ENCODE peak calls at places on chromosomes 11 and 22, in four cellular contexts. One of them, this sample, is unnamed.

GRCh38 chr11:13110929-13111812 is 102.1 kb downstream of the RASSF10 start:
- DNase-seq in tibial nerve: no peak
- DNase-seq in naive thymus-derived CD4-positive, alpha-beta T cell: no peak
- DNase-seq in CD8-positive, alpha-beta T cell: no peak
- DNase-seq in this sample: no peak

GRCh38 chr11:102155676-102156075 is 45.4 kb downstream of the YAP1 start:
- DNase-seq in tibial nerve: no peak
- DNase-seq in CD8-positive, alpha-beta T cell: no peak
- DNase-seq in naive thymus-derived CD4-positive, alpha-beta T cell: no peak
- DNase-seq in this sample: no peak

GRCh38 chr22:38987171-38987895 is 5.2 kb downstream of the APOBEC3B start:
- DNase-seq in CD8-positive, alpha-beta T cell: no peak
- DNase-seq in tibial nerve: no peak
- DNase-seq in naive thymus-derived CD4-positive, alpha-beta T cell: no peak
- DNase-seq in this sample: no peak

GRCh38 chr22:23261900-23262450 is 81.7 kb downstream of the BCR start:
- DNase-seq in CD8-positive, alpha-beta T cell: no peak
- DNase-seq in tibial nerve: no peak
- DNase-seq in naive thymus-derived CD4-positive, alpha-beta T cell: no peak
- DNase-seq in this sample: no peak

GRCh38 chr11:121540627-121541026 is 87.9 kb upstream of the SORL1-AS1 start:
- DNase-seq in CD8-positive, alpha-beta T cell: no peak
- DNase-seq in naive thymus-derived CD4-positive, alpha-beta T cell: no peak
- DNase-seq in tibial nerve: no peak
- DNase-seq in this sample: no peak

GRCh38 chr11:8006349-8006977 is 19.3 kb downstream of the EIF3F start:
- DNase-seq in tibial nerve: no peak
- DNase-seq in naive thymus-derived CD4-positive, alpha-beta T cell: no peak
- DNase-seq in CD8-positive, alpha-beta T cell: peak
- DNase-seq in this sample: peak

GRCh38 chr11:35518766-35519165 is 6.7 kb downstream of the PAMR1 start:
- DNase-seq in naive thymus-derived CD4-positive, alpha-beta T cell: no peak
- DNase-seq in CD8-positive, alpha-beta T cell: no peak
- DNase-seq in tibial nerve: no peak
- DNase-seq in this sample: no peak

GRCh38 chr11:67542971-67543370 is 19.7 kb upstream of the CABP2 start:
- DNase-seq in naive thymus-derived CD4-positive, alpha-beta T cell: no peak
- DNase-seq in tibial nerve: no peak
- DNase-seq in CD8-positive, alpha-beta T cell: no peak
- DNase-seq in this sample: no peak

GRCh38 chr11:32382339-32383049 is 52.8 kb downstream of the WT1 start:
- DNase-seq in naive thymus-derived CD4-positive, alpha-beta T cell: no peak
- DNase-seq in tibial nerve: no peak
- DNase-seq in CD8-positive, alpha-beta T cell: no peak
- DNase-seq in this sample: no peak

GRCh38 chr11:77660947-77661346 is 23.4 kb upstream of the CLNS1A start:
- DNase-seq in naive thymus-derived CD4-positive, alpha-beta T cell: no peak
- DNase-seq in tibial nerve: no peak
- DNase-seq in CD8-positive, alpha-beta T cell: no peak
- DNase-seq in this sample: no peak

GRCh38 chr11:23976369-23976768 is 520.5 kb upstream of the LUZP2 start:
- DNase-seq in tibial nerve: no peak
- DNase-seq in naive thymus-derived CD4-positive, alpha-beta T cell: no peak
- DNase-seq in CD8-positive, alpha-beta T cell: no peak
- DNase-seq in this sample: no peak

DNA sequence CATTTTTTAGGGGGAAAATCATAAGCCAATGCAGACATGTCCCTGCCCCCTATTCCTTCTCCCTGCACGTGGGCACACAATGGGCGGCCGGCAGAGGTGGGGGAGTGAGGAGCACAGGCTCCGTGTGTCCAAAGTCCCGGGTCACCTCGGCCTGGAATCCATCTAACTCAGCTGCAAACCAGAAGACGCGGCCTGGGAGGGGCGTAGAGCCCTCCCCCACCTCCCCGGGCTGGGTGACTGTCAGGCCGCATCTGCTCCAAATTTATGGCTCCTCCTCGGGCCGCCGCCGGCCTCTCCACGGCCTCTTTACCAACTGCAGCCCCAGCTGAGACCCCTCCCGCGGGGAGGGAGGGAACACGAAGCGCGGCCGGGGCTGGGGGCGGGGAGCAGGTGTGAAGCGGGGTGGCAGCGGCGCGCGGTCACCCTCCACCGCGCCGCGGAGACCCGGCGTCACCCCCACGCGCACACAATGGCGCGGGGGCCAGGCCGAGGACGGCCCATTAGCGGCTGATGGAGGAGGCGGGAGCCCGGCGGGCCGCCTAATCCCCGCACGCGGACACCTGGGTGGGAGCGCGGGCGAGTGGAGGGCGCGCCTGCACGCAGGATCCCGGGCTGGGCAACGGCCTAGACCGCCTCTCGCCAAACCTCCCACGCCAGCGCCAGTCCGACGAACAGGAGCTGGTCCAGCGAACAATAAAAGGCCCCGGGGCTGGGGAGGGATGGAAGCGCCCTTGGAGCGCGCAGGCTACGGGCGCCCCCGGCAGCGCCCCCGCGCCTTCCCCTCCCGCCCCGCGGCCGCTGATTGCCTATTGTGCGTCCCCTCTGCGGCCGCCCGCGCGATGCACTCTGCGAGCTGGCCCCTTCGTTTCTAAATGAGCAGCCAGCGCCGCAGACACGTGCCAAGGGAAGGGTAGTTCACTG is 25.9 kb upstream of the ROBO3 start:
- DNase-seq in naive thymus-derived CD4-positive, alpha-beta T cell: no peak
- DNase-seq in CD8-positive, alpha-beta T cell: no peak
- DNase-seq in tibial nerve: no peak
- DNase-seq in this sample: peak
- H3K4me3 ChIP-seq in naive thymus-derived CD4-positive, alpha-beta T cell: no peak
- H3K4me3 ChIP-seq in CD8-positive, alpha-beta T cell: no peak
- H3K4me3 ChIP-seq in tibial nerve: peak
- H3K4me3 ChIP-seq in this sample: peak

DNA sequence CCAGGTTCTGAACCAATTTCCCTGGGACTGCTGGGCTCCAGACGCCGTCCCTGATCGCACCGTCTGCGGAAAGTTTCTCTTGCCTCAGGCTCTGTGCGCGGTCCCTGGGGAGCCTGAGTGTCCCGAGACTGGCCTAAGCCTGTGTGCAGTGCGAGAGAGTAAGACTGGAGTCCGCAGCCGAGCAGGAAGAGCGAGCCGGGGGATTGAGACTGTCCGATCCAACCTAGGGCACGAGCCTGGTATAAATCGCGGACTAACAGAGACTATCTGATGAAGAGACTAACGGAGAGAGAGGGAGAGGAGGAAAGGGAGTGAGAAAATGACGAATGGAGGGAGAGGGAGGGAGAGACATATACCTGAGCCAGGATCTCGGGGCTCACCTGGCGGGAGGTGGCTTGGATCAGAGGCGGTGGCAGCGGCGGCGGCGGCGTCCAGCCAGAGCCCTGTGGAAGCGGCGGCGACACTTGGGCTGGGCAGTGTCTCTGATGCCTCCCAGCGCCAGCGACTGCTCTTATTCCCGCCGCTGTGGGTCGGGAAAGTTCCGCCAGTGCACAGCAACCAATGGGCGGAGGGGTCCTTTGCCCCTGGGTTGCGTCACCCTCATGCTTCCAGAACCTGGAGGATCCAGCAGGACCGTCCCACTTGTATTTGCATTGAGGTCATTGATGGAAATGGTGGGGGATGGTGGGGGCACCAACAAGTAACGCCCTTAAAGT is at the start of gene CALCA:
- DNase-seq in naive thymus-derived CD4-positive, alpha-beta T cell: no peak
- DNase-seq in CD8-positive, alpha-beta T cell: no peak
- DNase-seq in tibial nerve: no peak
- DNase-seq in this sample: peak
- H3K4me3 ChIP-seq in naive thymus-derived CD4-positive, alpha-beta T cell: peak
- H3K4me3 ChIP-seq in CD8-positive, alpha-beta T cell: peak
- H3K4me3 ChIP-seq in tibial nerve: no peak
- H3K4me3 ChIP-seq in this sample: peak

GRCh38 chr22:21939392-21940319 is 13.0 kb downstream of the PPM1F start:
- DNase-seq in naive thymus-derived CD4-positive, alpha-beta T cell: no peak
- DNase-seq in CD8-positive, alpha-beta T cell: no peak
- DNase-seq in tibial nerve: no peak
- DNase-seq in this sample: peak

GRCh38 chr22:21937041-21937820 is 15.4 kb downstream of the PPM1F start:
- DNase-seq in tibial nerve: no peak
- DNase-seq in CD8-positive, alpha-beta T cell: no peak
- DNase-seq in naive thymus-derived CD4-positive, alpha-beta T cell: no peak
- DNase-seq in this sample: peak

GRCh38 chr22:21937821-21938070 is 14.9 kb downstream of the PPM1F start:
- DNase-seq in CD8-positive, alpha-beta T cell: no peak
- DNase-seq in naive thymus-derived CD4-positive, alpha-beta T cell: no peak
- DNase-seq in tibial nerve: no peak
- DNase-seq in this sample: no peak

GRCh38 chr22:21938906-21939305 is 13.7 kb downstream of the PPM1F start:
- DNase-seq in tibial nerve: no peak
- DNase-seq in naive thymus-derived CD4-positive, alpha-beta T cell: no peak
- DNase-seq in CD8-positive, alpha-beta T cell: no peak
- DNase-seq in this sample: no peak

GRCh38 chr22:21938071-21938822 is 14.4 kb downstream of the PPM1F start:
- DNase-seq in naive thymus-derived CD4-positive, alpha-beta T cell: peak
- DNase-seq in CD8-positive, alpha-beta T cell: peak
- DNase-seq in tibial nerve: peak
- DNase-seq in this sample: peak
- H3K4me3 ChIP-seq in naive thymus-derived CD4-positive, alpha-beta T cell: peak
- H3K4me3 ChIP-seq in CD8-positive, alpha-beta T cell: peak
- H3K4me3 ChIP-seq in tibial nerve: peak
- H3K4me3 ChIP-seq in this sample: peak

GRCh38 chr11:94768602-94769511 is 701 bp downstream of the AMOTL1 start:
- DNase-seq in CD8-positive, alpha-beta T cell: no peak
- DNase-seq in tibial nerve: peak
- DNase-seq in naive thymus-derived CD4-positive, alpha-beta T cell: no peak
- DNase-seq in this sample: peak

GRCh38 chr11:94771951-94772350 is 3.8 kb downstream of the AMOTL1 start:
- DNase-seq in CD8-positive, alpha-beta T cell: no peak
- DNase-seq in naive thymus-derived CD4-positive, alpha-beta T cell: no peak
- DNase-seq in tibial nerve: no peak
- DNase-seq in this sample: no peak

GRCh38 chr11:94771390-94771789 is 3.2 kb downstream of the AMOTL1 start:
- DNase-seq in tibial nerve: no peak
- DNase-seq in CD8-positive, alpha-beta T cell: no peak
- DNase-seq in naive thymus-derived CD4-positive, alpha-beta T cell: no peak
- DNase-seq in this sample: peak

GRCh38 chr11:94769897-94770296 is 1.7 kb downstream of the AMOTL1 start:
- DNase-seq in CD8-positive, alpha-beta T cell: no peak
- DNase-seq in naive thymus-derived CD4-positive, alpha-beta T cell: no peak
- DNase-seq in tibial nerve: no peak
- DNase-seq in this sample: peak

GRCh38 chr11:94770563-94771120 is 2.5 kb downstream of the AMOTL1 start:
- DNase-seq in naive thymus-derived CD4-positive, alpha-beta T cell: no peak
- DNase-seq in tibial nerve: no peak
- DNase-seq in CD8-positive, alpha-beta T cell: no peak
- DNase-seq in this sample: no peak
- H3K4me3 ChIP-seq in naive thymus-derived CD4-positive, alpha-beta T cell: no peak
- H3K4me3 ChIP-seq in tibial nerve: peak
- H3K4me3 ChIP-seq in CD8-positive, alpha-beta T cell: no peak
- H3K4me3 ChIP-seq in this sample: peak

GRCh38 chr11:66011785-66012303 is at the start of gene CST6:
- DNase-seq in naive thymus-derived CD4-positive, alpha-beta T cell: no peak
- DNase-seq in CD8-positive, alpha-beta T cell: no peak
- DNase-seq in tibial nerve: no peak
- DNase-seq in this sample: no peak

GRCh38 chr11:66012371-66012945 is 650 bp downstream of the CST6 start:
- DNase-seq in tibial nerve: no peak
- DNase-seq in naive thymus-derived CD4-positive, alpha-beta T cell: no peak
- DNase-seq in CD8-positive, alpha-beta T cell: no peak
- DNase-seq in this sample: no peak

GRCh38 chr11:66013762-66014100 is 1.9 kb downstream of the CST6 start:
- DNase-seq in CD8-positive, alpha-beta T cell: no peak
- DNase-seq in naive thymus-derived CD4-positive, alpha-beta T cell: no peak
- DNase-seq in tibial nerve: no peak
- DNase-seq in this sample: no peak

GRCh38 chr11:66012946-66013761 is 1.3 kb downstream of the CST6 start:
- DNase-seq in CD8-positive, alpha-beta T cell: no peak
- DNase-seq in tibial nerve: no peak
- DNase-seq in naive thymus-derived CD4-positive, alpha-beta T cell: no peak
- DNase-seq in this sample: peak

GRCh38 chr11:66011239-66011784 is 496 bp upstream of the CST6 start:
- DNase-seq in naive thymus-derived CD4-positive, alpha-beta T cell: no peak
- DNase-seq in tibial nerve: no peak
- DNase-seq in CD8-positive, alpha-beta T cell: no peak
- DNase-seq in this sample: peak
- H3K4me3 ChIP-seq in naive thymus-derived CD4-positive, alpha-beta T cell: no peak
- H3K4me3 ChIP-seq in tibial nerve: no peak
- H3K4me3 ChIP-seq in CD8-positive, alpha-beta T cell: no peak
- H3K4me3 ChIP-seq in this sample: peak

DNA sequence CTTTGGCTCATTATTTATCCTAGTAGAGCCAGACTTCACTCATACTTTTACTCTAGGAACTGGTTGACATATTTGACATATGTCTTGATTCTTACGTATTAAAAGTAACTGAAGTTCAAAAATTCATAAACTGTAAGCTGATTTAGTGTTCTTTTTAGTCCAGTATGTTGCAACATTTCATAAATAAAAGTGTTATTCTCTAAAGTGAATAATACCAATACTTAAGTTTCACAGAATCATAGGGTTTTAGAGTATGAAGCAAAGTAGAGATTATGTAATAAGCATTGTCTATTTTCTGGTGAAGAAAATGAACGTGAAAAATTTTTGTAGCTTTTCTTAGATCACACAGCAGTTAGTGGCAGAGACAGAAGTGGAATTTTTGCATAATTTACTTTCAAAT is 225.7 kb downstream of the TMEM135 start:
- DNase-seq in CD8-positive, alpha-beta T cell: no peak
- DNase-seq in tibial nerve: no peak
- DNase-seq in naive thymus-derived CD4-positive, alpha-beta T cell: no peak
- DNase-seq in this sample: no peak
- H3K4me3 ChIP-seq in CD8-positive, alpha-beta T cell: no peak
- H3K4me3 ChIP-seq in tibial nerve: no peak
- H3K4me3 ChIP-seq in naive thymus-derived CD4-positive, alpha-beta T cell: no peak
- H3K4me3 ChIP-seq in this sample: no peak